ENCODE peak calls at places on chromosomes 2 and 18, in six cellular contexts. E is cardiac muscle cell, F is BJ, L is thoracic aorta, V is mammary epithelial cell, R is Caco-2. A is an unnamed sample.

GRCh38 chr18:22432672-22433137 is 15.0 kb upstream of the CTAGE1 start:
- DNase-seq in E (peak), F (no peak), L (peak), V (peak), R (no peak), A (peak)

GRCh38 chr2:27489118-27489497 is 435 bp downstream of the IFT172 start:
- DNase-seq in E (peak), F (no peak), L (no peak), V (no peak), R (no peak), A (peak)

GRCh38 chr2:205585451-205586045 is 96.8 kb upstream of the NRP2 start:
- DNase-seq in E (no peak), F (no peak), L (no peak), V (no peak), R (no peak), A (no peak)

GRCh38 chr18:75287006-75287405 is 76.4 kb downstream of the TSHZ1 start:
- DNase-seq in E (no peak), F (no peak), L (no peak), V (no peak), R (no peak), A (no peak)

GRCh38 chr2:33788044-33788443 is 188.9 kb upstream of the FAM98A start:
- DNase-seq in E (no peak), F (peak), L (no peak), V (no peak), R (no peak), A (no peak)

GRCh38 chr2:18267501-18267900 is 293.0 kb downstream of the RDH14 start:
- DNase-seq in E (no peak), F (no peak), L (no peak), V (no peak), R (no peak), A (peak)

GRCh38 chr18:35040638-35040987 is 600 bp upstream of the MAPRE2 start:
- DNase-seq in E (no peak), F (no peak), L (no peak), V (no peak), R (no peak), A (no peak)

GRCh38 chr2:236675526-236675925 is 105.9 kb downstream of the ACKR3 start:
- DNase-seq in E (no peak), F (no peak), L (no peak), V (no peak), R (no peak), A (no peak)

GRCh38 chr2:190216829-190217228 is 102.8 kb downstream of the HIBCH start:
- DNase-seq in E (peak), F (no peak), L (no peak), V (no peak), R (no peak), A (peak)

GRCh38 chr2:237920673-237921072 is 46.1 kb upstream of the UBE2F start:
- DNase-seq in E (no peak), F (peak), L (no peak), V (no peak), R (no peak), A (no peak)

GRCh38 chr2:216279459-216279858 is 92.8 kb downstream of the MARCHF4 start:
- DNase-seq in E (peak), F (no peak), L (no peak), V (no peak), R (no peak), A (peak)

GRCh38 chr18:61922435-61922834 is 29.6 kb upstream of the RNF152 start:
- DNase-seq in E (no peak), F (no peak), L (no peak), V (peak), R (no peak), A (no peak)

GRCh38 chr2:193818801-193819499 is 1624.2 kb upstream of the TMEFF2 start:
- DNase-seq in E (no peak), F (no peak), L (no peak), V (no peak), R (no peak), A (no peak)

GRCh38 chr2:151237422-151238012 is 24.1 kb downstream of the RBM43 start:
- DNase-seq in E (no peak), F (no peak), L (no peak), V (peak), R (no peak), A (no peak)

GRCh38 chr2:45128580-45128997 is 119.3 kb upstream of the SIX2 start:
- DNase-seq in E (peak), F (peak), L (no peak), V (peak), R (no peak), A (peak)

GRCh38 chr2:105391058-105391627 is 7.7 kb downstream of the FHL2 start:
- DNase-seq in E (no peak), F (peak), L (no peak), V (no peak), R (peak), A (peak)

GRCh38 chr2:170813611-170814550 is 2.8 kb upstream of the GAD1 start:
- DNase-seq in E (peak), F (no peak), L (no peak), V (peak), R (peak), A (peak)

GRCh38 chr2:75140288-75140687 is 59.0 kb downstream of the TACR1 start:
- DNase-seq in E (peak), F (no peak), L (no peak), V (no peak), R (no peak), A (no peak)

GRCh38 chr18:46892842-46893241 is 24.5 kb downstream of the PIAS2 start:
- DNase-seq in E (no peak), F (no peak), L (no peak), V (no peak), R (no peak), A (no peak)

GRCh38 chr2:105403785-105404698 is 5.2 kb upstream of the FHL2 start:
- DNase-seq in E (peak), F (peak), L (no peak), V (peak), R (peak), A (peak)

GRCh38 chr18:40407913-40408312 is 1547.1 kb upstream of the PIK3C3 start:
- DNase-seq in E (peak), F (no peak), L (no peak), V (no peak), R (no peak), A (no peak)

GRCh38 chr2:45466045-45466444 is 145.0 kb downstream of the SRBD1 start:
- DNase-seq in E (no peak), F (no peak), L (no peak), V (no peak), R (no peak), A (no peak)

GRCh38 chr2:216774620-216775019 is 79.3 kb upstream of the IGFBP5 start:
- DNase-seq in E (peak), F (no peak), L (peak), V (peak), R (no peak), A (peak)

GRCh38 chr2:136874258-136874657 is 108.9 kb downstream of the THSD7B start:
- DNase-seq in E (no peak), F (no peak), L (no peak), V (no peak), R (no peak), A (peak)

GRCh38 chr2:218091743-218092142 is 22.7 kb downstream of the RUFY4 start:
- DNase-seq in E (peak), F (no peak), L (no peak), V (no peak), R (no peak), A (no peak)

DNA sequence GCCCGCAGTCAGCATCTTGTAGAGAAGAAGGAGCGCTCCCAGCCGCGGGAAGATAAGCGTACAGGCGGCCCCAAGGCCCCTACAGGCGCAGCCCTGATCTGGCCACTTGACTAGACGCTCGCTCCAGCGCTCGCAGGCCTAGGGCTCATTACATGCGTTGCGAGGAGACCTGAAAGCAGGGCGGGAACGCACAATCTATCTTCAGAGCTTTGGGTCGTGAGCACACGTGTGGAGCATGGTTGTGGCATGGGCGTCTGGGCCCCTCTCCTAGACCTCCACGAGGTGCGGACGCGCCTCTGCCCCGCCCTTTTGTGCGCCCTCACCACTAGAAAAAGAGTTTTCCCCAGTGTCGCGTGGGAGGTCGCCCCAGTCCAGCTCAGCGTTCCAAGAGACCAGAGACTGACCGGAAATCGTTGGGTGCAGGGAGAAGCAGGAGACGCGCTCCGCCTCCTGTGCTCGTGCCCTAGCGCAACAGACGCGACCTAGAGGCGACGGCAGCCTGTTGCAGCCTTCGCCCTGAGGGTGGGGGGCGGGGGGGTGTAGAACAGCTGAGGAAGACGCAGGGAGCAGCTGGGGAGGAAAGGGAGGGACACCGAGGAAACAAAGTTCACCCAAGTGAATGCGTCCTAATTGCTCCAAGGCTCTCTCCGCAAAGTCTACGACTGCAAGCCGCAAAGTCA is 12.6 kb downstream of the NR4A2 start:
- DNase-seq in E (peak), F (no peak), L (no peak), V (no peak), R (no peak), A (peak)
- TF ChIP-seq CTCF in E (no peak), F (peak), L (peak), V (no peak), R (no peak), A (peak)

GRCh38 chr2:188787002-188787660 is 187.0 kb upstream of the COL3A1 start:
- DNase-seq in E (peak), F (peak), L (no peak), V (peak), R (no peak), A (peak)
- H3K4me3 ChIP-seq in E (no peak), F (no peak), L (peak), V (no peak), R (no peak), A (peak)

GRCh38 chr18:36408606-36409005 is 111.1 kb downstream of the FHOD3 start:
- DNase-seq in E (no peak), F (no peak), L (no peak), V (no peak), R (no peak), A (no peak)

GRCh38 chr18:36409779-36410178 is 112.3 kb downstream of the FHOD3 start:
- DNase-seq in E (no peak), F (no peak), L (no peak), V (no peak), R (no peak), A (no peak)

GRCh38 chr18:36412778-36413177 is 115.3 kb downstream of the FHOD3 start:
- DNase-seq in E (peak), F (no peak), L (no peak), V (no peak), R (no peak), A (no peak)

GRCh38 chr18:36410346-36410745 is 112.8 kb downstream of the FHOD3 start:
- DNase-seq in E (no peak), F (no peak), L (no peak), V (no peak), R (no peak), A (no peak)

GRCh38 chr18:36411745-36412168 is 114.2 kb downstream of the FHOD3 start:
- DNase-seq in E (peak), F (no peak), L (no peak), V (no peak), R (no peak), A (peak)
- TF ChIP-seq CTCF in E (peak), F (peak), L (peak), V (peak), R (no peak), A (peak)

DNA sequence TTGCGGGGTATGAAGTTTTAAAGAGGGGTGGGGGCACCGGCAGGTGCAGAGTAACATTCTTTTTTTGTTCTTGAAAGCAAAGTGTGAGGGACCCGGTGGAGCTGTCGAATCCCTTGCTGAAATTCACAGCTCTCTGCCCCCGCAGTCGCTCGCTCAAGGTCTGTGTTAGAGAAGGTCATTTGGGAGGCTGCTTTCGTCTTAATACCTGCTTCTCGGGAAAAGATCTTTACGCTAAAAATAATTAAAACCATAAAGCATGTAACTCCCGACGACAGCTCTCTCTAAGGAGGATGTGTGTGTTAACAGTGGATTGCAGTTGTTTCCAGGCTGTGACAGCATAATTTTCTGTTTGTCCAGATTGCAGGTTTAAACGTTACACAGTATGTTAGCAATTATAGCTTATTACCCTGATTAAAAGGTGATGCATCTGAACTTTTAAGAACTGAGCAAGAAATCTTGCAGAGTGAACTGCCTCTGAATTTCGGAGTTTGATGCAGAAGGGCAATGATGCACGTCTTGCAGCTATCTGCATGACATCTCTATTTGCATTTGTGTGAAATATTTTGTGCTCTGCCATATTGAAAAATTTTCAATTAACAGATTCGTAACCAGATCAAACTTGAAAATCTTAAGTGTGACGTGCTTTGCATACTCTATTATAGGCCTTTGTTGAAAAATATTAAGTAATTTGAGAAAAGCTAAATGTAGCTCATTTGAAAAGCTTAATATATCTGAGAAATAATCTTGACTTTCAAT is 952 bp downstream of the RAPGEF4 start:
- DNase-seq in E (no peak), F (no peak), L (no peak), V (no peak), R (no peak), A (no peak)
- H3K4me3 ChIP-seq in E (peak), F (no peak), L (peak), V (peak), R (peak), A (no peak)

A was measured in fibroblast of the aortic adventitia.